ENCODE peak calls at places on chromosomes 16 and 17, in seven cellular contexts. K is frontal cortex; B is activated naive CD4-positive, alpha-beta T cell treated with anti-CD3 and anti-CD28 coated beads for 36 hours; P is tibial artery; R is right cardiac atrium; Z is endodermal cell; N is RWPE2. X is an unnamed sample.

GRCh38 chr16:88864521-88864920 is 1.9 kb downstream of the PABPN1L start:
- DNase-seq in K (no peak), Z (no peak), P (no peak), N (no peak), R (no peak), B (no peak), X (no peak)

GRCh38 chr16:74562117-74562516 is 44.8 kb downstream of the GLG1 start:
- DNase-seq in Z (no peak), P (no peak), K (no peak), N (no peak), B (no peak), R (no peak), X (no peak)

GRCh38 chr17:61238455-61238933 is 161.1 kb upstream of the TBX2 start:
- DNase-seq in K (no peak), B (no peak), N (no peak), Z (no peak), R (no peak), P (no peak), X (no peak)

GRCh38 chr17:74010903-74011302 is 192.6 kb upstream of the RPL38 start:
- DNase-seq in K (no peak), Z (peak), B (no peak), P (no peak), N (no peak), R (no peak), X (no peak)

GRCh38 chr16:84687715-84688114 is 12.1 kb upstream of the USP10 start:
- DNase-seq in Z (no peak), R (no peak), N (no peak), B (peak), K (no peak), P (no peak), X (peak)

GRCh38 chr17:82787081-82787848 is 35.4 kb downstream of the TBCD start:
- DNase-seq in N (no peak), B (no peak), P (peak), K (no peak), R (peak), Z (no peak), X (peak)

GRCh38 chr17:61395983-61396585 is 3.6 kb upstream of the TBX2 start:
- DNase-seq in R (peak), N (no peak), B (no peak), P (peak), K (peak), Z (peak), X (no peak)

GRCh38 chr17:42017866-42018200 is 594 bp upstream of the DNAJC7 start:
- DNase-seq in K (no peak), Z (no peak), P (peak), R (peak), N (no peak), B (peak), X (no peak)

GRCh38 chr17:18025596-18026407 is 13.2 kb downstream of the ATPAF2 start:
- DNase-seq in R (no peak), N (peak), Z (no peak), P (peak), K (no peak), B (peak), X (no peak)